ENCODE peak calls at places on chromosomes 7 and 10, in ten cellular contexts. N, J, R, F, K, X, T, V, S and O are unnamed samples.

GRCh38 chr7:38425509-38425908 is 152.1 kb upstream of the TARP start:
- DNase-seq in T (no peak), N (no peak), F (no peak), X (no peak), R (no peak), J (no peak), V (no peak), K (no peak), S (no peak), O (no peak)

GRCh38 chr7:128783143-128783799 is 7.7 kb upstream of the OPN1SW start:
- DNase-seq in J (peak), S (peak), X (no peak), F (no peak), V (peak), K (no peak), N (peak), R (peak), T (peak), O (peak)

GRCh38 chr10:99531026-99531695 is 1.6 kb upstream of the NKX2-3 start:
- DNase-seq in F (no peak), J (no peak), T (no peak), K (no peak), R (no peak), V (no peak), S (no peak), N (no peak), X (no peak), O (no peak)

GRCh38 chr7:107661081-107661864 is 645 bp downstream of the SLC26A4 start:
- DNase-seq in R (no peak), K (peak), S (peak), J (peak), T (peak), V (peak), X (no peak), F (no peak), N (peak), O (no peak)

GRCh38 chr10:34124522-34125035 is 690.5 kb downstream of the PARD3 start:
- DNase-seq in S (no peak), N (no peak), X (no peak), V (no peak), T (no peak), F (no peak), K (no peak), R (peak), J (no peak), O (no peak)

GRCh38 chr10:60003709-60004191 is 97.4 kb upstream of the CCDC6 start:
- DNase-seq in K (no peak), J (no peak), F (no peak), S (no peak), X (no peak), V (no peak), T (peak), R (no peak), N (no peak), O (no peak)

GRCh38 chr10:112304460-112304859 is 21.3 kb downstream of the TECTB start:
- DNase-seq in S (no peak), J (no peak), F (no peak), K (no peak), V (no peak), N (no peak), R (no peak), T (no peak), X (no peak), O (no peak)

GRCh38 chr10:132489053-132489703 is 48.4 kb upstream of the INPP5A start:
- DNase-seq in K (no peak), R (no peak), J (no peak), V (no peak), N (no peak), X (no peak), S (no peak), F (no peak), T (no peak), O (no peak)

GRCh38 chr10:124675824-124676223 is 68.4 kb downstream of the FAM53B start:
- DNase-seq in K (no peak), F (no peak), R (no peak), S (no peak), N (no peak), J (no peak), X (no peak), T (no peak), V (no peak), O (no peak)

GRCh38 chr7:150966002-150966401 is 12.1 kb downstream of the KCNH2 start:
- DNase-seq in F (no peak), S (peak), V (peak), T (no peak), K (no peak), X (no peak), R (peak), J (no peak), N (no peak), O (no peak)
- TF ChIP-seq CTCF in F (no peak), S (no peak), V (peak), T (no peak), K (no peak), X (no peak), R (no peak), J (peak), N (peak), O (peak)

GRCh38 chr7:142579946-142580345 is 169.3 kb upstream of the PRSS1 start:
- DNase-seq in N (no peak), X (no peak), R (no peak), S (no peak), K (no peak), F (no peak), V (no peak), T (no peak), J (no peak), O (no peak)
- TF ChIP-seq CTCF in N (no peak), X (no peak), R (no peak), S (no peak), K (no peak), F (no peak), V (no peak), T (no peak), J (no peak), O (no peak)

GRCh38 chr7:12403287-12404181 is at the start of gene VWDE:
- DNase-seq in S (peak), N (no peak), R (peak), K (no peak), V (peak), T (no peak), F (peak), X (peak), J (peak), O (no peak)
- TF ChIP-seq CTCF in S (no peak), N (peak), R (no peak), K (no peak), V (no peak), T (no peak), F (no peak), X (no peak), J (no peak), O (no peak)

GRCh38 chr7:32785365-32785764 is 106.2 kb downstream of the KBTBD2 start:
- DNase-seq in S (no peak), V (peak), T (no peak), J (no peak), F (no peak), R (no peak), N (no peak), K (no peak), X (no peak), O (no peak)
- TF ChIP-seq CTCF in S (no peak), V (no peak), T (no peak), J (no peak), F (no peak), R (no peak), N (no peak), K (no peak), X (no peak), O (no peak)

DNA sequence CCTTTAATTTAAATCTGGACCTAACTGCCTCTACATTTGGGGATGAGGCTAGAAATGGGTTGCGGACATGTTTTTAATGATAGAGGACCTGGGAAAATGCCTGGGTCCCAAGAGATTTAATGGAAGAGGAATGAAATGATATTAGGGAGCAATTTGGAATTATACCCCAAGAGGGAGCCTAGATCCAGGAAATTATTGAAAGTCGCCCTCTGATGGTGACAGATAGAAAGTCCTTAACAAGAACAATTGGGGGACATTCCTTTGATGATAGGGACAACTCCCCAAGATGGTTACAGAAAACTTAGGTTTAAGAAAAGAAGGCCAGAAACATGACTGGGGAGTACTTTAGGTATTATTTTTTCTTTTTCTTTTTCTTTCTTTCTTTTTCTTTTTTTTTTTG is 9.5 kb upstream of the TSGA13 start:
- DNase-seq in S (no peak), K (no peak), V (no peak), R (peak), F (no peak), J (peak), T (no peak), N (no peak), X (no peak), O (peak)
- TF ChIP-seq CTCF in S (no peak), K (peak), V (peak), R (peak), F (no peak), J (peak), T (no peak), N (peak), X (no peak), O (peak)

GRCh38 chr10:86681722-86682386 is 13.5 kb downstream of the LDB3 start:
- DNase-seq in S (no peak), V (no peak), K (no peak), N (no peak), T (peak), F (no peak), R (no peak), J (no peak), X (no peak), O (no peak)

GRCh38 chr10:86685416-86685815 is 17.1 kb downstream of the LDB3 start:
- DNase-seq in S (no peak), N (no peak), J (no peak), K (no peak), F (no peak), T (no peak), X (no peak), R (no peak), V (no peak), O (no peak)

GRCh38 chr10:86682675-86683074 is 14.4 kb downstream of the LDB3 start:
- DNase-seq in K (no peak), R (no peak), J (no peak), S (no peak), T (no peak), F (no peak), N (no peak), X (no peak), V (no peak), O (no peak)

GRCh38 chr10:86685893-86686632 is 17.8 kb downstream of the LDB3 start:
- DNase-seq in X (no peak), K (no peak), V (no peak), F (no peak), N (no peak), T (no peak), R (no peak), J (no peak), S (no peak), O (no peak)

DNA sequence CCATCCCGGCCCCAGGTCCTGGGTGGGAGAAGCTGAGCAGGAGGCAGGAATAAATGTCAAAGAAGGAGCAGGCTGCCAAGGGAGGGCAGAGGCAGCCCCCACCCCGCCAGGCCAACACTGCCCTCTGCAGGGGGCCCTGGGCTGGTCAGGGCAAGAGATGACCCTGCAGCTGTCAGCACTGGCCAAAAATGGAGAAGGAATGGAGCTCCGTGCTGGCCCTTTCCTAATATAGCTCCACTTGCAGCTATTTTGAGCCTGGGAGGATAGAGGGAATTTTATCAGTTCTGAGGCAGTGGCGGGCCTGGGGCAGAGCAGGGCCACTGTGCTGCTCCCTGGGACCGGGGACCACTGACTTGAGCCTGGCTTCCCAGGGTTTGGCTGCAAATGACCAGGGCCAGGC is 16.0 kb downstream of the LDB3 start:
- DNase-seq in N (peak), S (peak), X (no peak), F (no peak), T (peak), R (no peak), V (peak), J (no peak), K (no peak), O (no peak)
- TF ChIP-seq CTCF in N (peak), S (peak), X (no peak), F (no peak), T (no peak), R (peak), V (peak), J (no peak), K (no peak), O (peak)

GRCh38 chr10:78081292-78081691 is 47.6 kb downstream of the RPS24 start:
- DNase-seq in R (no peak), S (no peak), J (no peak), N (no peak), X (no peak), T (no peak), F (no peak), V (no peak), K (no peak), O (no peak)
- TF ChIP-seq CTCF in R (no peak), S (no peak), J (no peak), N (no peak), X (no peak), T (no peak), F (no peak), V (no peak), K (no peak), O (no peak)

GRCh38 chr7:77655836-77656455 is 40.3 kb upstream of the RSBN1L start:
- DNase-seq in K (no peak), F (no peak), N (no peak), R (no peak), S (no peak), X (no peak), V (no peak), J (no peak), T (no peak), O (no peak)

GRCh38 chr7:77655361-77655760 is 40.9 kb upstream of the RSBN1L start:
- DNase-seq in F (no peak), R (no peak), T (no peak), X (no peak), K (no peak), J (no peak), N (no peak), V (no peak), S (no peak), O (no peak)

GRCh38 chr7:77651544-77652162 is 44.6 kb upstream of the RSBN1L start:
- DNase-seq in S (peak), K (peak), F (peak), V (no peak), R (peak), N (peak), J (no peak), T (no peak), X (no peak), O (peak)

GRCh38 chr7:77649950-77650349 is 46.3 kb upstream of the RSBN1L start:
- DNase-seq in K (no peak), F (no peak), N (no peak), X (no peak), R (peak), S (no peak), J (no peak), V (no peak), T (no peak), O (no peak)

GRCh38 chr7:77653572-77653971 is 42.7 kb upstream of the RSBN1L start:
- DNase-seq in K (no peak), F (no peak), V (no peak), T (no peak), X (no peak), N (no peak), J (no peak), S (no peak), R (no peak), O (no peak)
- TF ChIP-seq CTCF in K (no peak), F (no peak), V (no peak), T (no peak), X (no peak), N (no peak), J (no peak), S (no peak), R (no peak), O (no peak)